ENCODE peak calls at places on chromosomes 4 and X, in seven cellular contexts. One of them, this sample, is unnamed. For H3K4me1, the result is how much of the 10 kb centered on the place peaks cover.

GRCh38 chrX:153792368-153792767 is 1.8 kb downstream of the IDH3G start:
- DNase-seq in endodermal cell: no peak
- DNase-seq in GM23248: no peak
- DNase-seq in psoas muscle: no peak
- DNase-seq in colonic mucosa: no peak
- DNase-seq in SJCRH30: no peak
- DNase-seq in OCI-LY7: no peak
- DNase-seq in this sample: no peak

GRCh38 chrX:96703816-96704215 is 19.2 kb downstream of the DIAPH2 start:
- DNase-seq in endodermal cell: peak
- DNase-seq in GM23248: peak
- DNase-seq in psoas muscle: no peak
- DNase-seq in colonic mucosa: no peak
- DNase-seq in SJCRH30: no peak
- DNase-seq in OCI-LY7: no peak
- DNase-seq in this sample: no peak

GRCh38 chr4:83631066-83631465 is 95.2 kb downstream of the GPAT3 start:
- DNase-seq in endodermal cell: no peak
- DNase-seq in GM23248: peak
- DNase-seq in psoas muscle: no peak
- DNase-seq in colonic mucosa: no peak
- DNase-seq in SJCRH30: no peak
- DNase-seq in OCI-LY7: no peak
- DNase-seq in this sample: no peak

GRCh38 chr4:40515037-40515397 is 114.6 kb downstream of the RBM47 start:
- DNase-seq in endodermal cell: no peak
- DNase-seq in GM23248: peak
- DNase-seq in psoas muscle: no peak
- DNase-seq in colonic mucosa: no peak
- DNase-seq in SJCRH30: no peak
- DNase-seq in OCI-LY7: no peak
- DNase-seq in this sample: no peak

GRCh38 chr4:140926672-140927071 is 170.5 kb upstream of the TBC1D9 start:
- DNase-seq in endodermal cell: no peak
- DNase-seq in GM23248: peak
- DNase-seq in psoas muscle: no peak
- DNase-seq in colonic mucosa: no peak
- DNase-seq in SJCRH30: no peak
- DNase-seq in OCI-LY7: no peak
- DNase-seq in this sample: no peak

GRCh38 chrX:119237526-119238035 is 1.5 kb downstream of the PGRMC1 start:
- DNase-seq in endodermal cell: peak
- DNase-seq in GM23248: peak
- DNase-seq in psoas muscle: no peak
- DNase-seq in colonic mucosa: no peak
- DNase-seq in SJCRH30: no peak
- DNase-seq in OCI-LY7: no peak
- DNase-seq in this sample: no peak

GRCh38 chr4:143381171-143382118 is 44.8 kb downstream of the GAB1 start:
- DNase-seq in endodermal cell: no peak
- DNase-seq in GM23248: peak
- DNase-seq in psoas muscle: peak
- DNase-seq in colonic mucosa: peak
- DNase-seq in SJCRH30: peak
- DNase-seq in OCI-LY7: peak
- DNase-seq in this sample: no peak

GRCh38 chr4:38266616-38267015 is 306.4 kb downstream of the PTTG2 start:
- DNase-seq in endodermal cell: no peak
- DNase-seq in GM23248: peak
- DNase-seq in psoas muscle: no peak
- DNase-seq in colonic mucosa: peak
- DNase-seq in SJCRH30: peak
- DNase-seq in OCI-LY7: no peak
- DNase-seq in this sample: no peak

GRCh38 chr4:87806520-87806919 is 7.2 kb downstream of the IBSP start:
- DNase-seq in endodermal cell: no peak
- DNase-seq in GM23248: peak
- DNase-seq in psoas muscle: no peak
- DNase-seq in colonic mucosa: no peak
- DNase-seq in SJCRH30: no peak
- DNase-seq in OCI-LY7: no peak
- DNase-seq in this sample: no peak

GRCh38 chrX:7059214-7059838 is 88.2 kb upstream of the STS start:
- DNase-seq in endodermal cell: no peak
- DNase-seq in GM23248: no peak
- DNase-seq in psoas muscle: no peak
- DNase-seq in colonic mucosa: no peak
- DNase-seq in SJCRH30: no peak
- DNase-seq in OCI-LY7: no peak
- DNase-seq in this sample: no peak

GRCh38 chr4:42672359-42673083 is 15.6 kb upstream of the ATP8A1 start:
- DNase-seq in endodermal cell: no peak
- DNase-seq in GM23248: no peak
- DNase-seq in psoas muscle: no peak
- DNase-seq in colonic mucosa: no peak
- DNase-seq in SJCRH30: no peak
- DNase-seq in OCI-LY7: no peak
- DNase-seq in this sample: no peak

GRCh38 chr4:72997409-72997808 is 72.1 kb downstream of the COX18 start:
- DNase-seq in endodermal cell: no peak
- DNase-seq in GM23248: peak
- DNase-seq in psoas muscle: no peak
- DNase-seq in colonic mucosa: no peak
- DNase-seq in SJCRH30: peak
- DNase-seq in OCI-LY7: no peak
- DNase-seq in this sample: no peak

DNA sequence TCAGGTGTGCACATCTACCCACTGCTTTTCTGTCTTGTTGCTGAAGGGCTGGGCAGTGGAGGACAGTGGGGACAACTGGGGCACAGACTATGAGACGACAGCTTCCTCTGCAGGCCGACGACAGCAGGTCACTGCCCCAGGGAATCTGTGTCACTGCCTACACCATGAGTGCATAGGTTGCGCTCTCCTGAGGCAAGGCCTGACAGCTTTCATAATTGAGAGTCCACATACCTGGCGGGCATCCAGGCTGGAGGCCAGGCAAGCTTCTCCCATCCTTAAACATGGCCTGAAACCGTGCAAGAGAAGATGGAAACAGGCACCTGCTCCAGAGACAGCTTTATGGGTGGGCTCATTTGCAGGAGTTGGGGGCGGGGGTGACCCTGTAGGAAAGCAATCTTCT is 3.0 kb downstream of the ANOS1 start:
- DNase-seq in endodermal cell: no peak
- DNase-seq in GM23248: no peak
- DNase-seq in psoas muscle: no peak
- DNase-seq in colonic mucosa: no peak
- DNase-seq in SJCRH30: no peak
- DNase-seq in OCI-LY7: no peak
- DNase-seq in this sample: no peak
- H3K4me1 ChIP-seq in endodermal cell: under half
- H3K4me1 ChIP-seq in GM23248: under half
- H3K4me1 ChIP-seq in psoas muscle: under half
- H3K4me1 ChIP-seq in colonic mucosa: under half
- H3K4me1 ChIP-seq in SJCRH30: under half
- H3K4me1 ChIP-seq in OCI-LY7: under half
- H3K4me1 ChIP-seq in this sample: under half

DNA sequence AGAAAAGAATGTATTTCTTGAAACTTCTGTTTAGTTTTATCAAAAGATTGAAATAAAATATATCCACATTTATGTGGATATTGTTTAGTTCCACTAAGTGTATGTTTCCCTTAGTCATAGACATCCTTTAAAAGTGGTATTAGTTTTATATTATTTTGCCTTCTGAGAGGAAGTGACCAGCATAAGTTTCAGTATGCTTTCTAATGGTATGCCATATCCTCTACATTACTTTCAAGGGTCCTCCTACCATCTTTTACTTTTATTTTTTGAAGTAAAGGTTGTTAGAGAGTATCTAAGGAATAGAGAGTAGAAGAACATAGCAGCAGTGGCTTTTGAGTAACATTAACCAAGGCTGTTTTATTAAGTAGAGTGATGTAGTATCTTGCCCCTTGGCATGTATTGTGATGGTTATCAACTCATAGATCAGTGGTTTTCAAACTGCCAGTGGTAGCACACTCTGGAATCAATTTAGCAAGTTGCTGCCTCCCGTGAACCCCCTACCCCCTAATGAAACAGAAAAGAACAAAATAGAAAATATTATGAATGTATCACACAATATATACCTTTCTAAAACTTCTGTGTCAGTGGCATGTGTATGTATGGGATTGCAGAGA is 44.8 kb downstream of the RBPJ start:
- DNase-seq in endodermal cell: no peak
- DNase-seq in GM23248: no peak
- DNase-seq in psoas muscle: no peak
- DNase-seq in colonic mucosa: no peak
- DNase-seq in SJCRH30: no peak
- DNase-seq in OCI-LY7: no peak
- DNase-seq in this sample: no peak
- H3K27ac ChIP-seq in endodermal cell: no peak
- H3K27ac ChIP-seq in GM23248: no peak
- H3K27ac ChIP-seq in psoas muscle: no peak
- H3K27ac ChIP-seq in colonic mucosa: no peak
- H3K27ac ChIP-seq in SJCRH30: no peak
- H3K27ac ChIP-seq in OCI-LY7: no peak
- H3K27ac ChIP-seq in this sample: no peak

DNA sequence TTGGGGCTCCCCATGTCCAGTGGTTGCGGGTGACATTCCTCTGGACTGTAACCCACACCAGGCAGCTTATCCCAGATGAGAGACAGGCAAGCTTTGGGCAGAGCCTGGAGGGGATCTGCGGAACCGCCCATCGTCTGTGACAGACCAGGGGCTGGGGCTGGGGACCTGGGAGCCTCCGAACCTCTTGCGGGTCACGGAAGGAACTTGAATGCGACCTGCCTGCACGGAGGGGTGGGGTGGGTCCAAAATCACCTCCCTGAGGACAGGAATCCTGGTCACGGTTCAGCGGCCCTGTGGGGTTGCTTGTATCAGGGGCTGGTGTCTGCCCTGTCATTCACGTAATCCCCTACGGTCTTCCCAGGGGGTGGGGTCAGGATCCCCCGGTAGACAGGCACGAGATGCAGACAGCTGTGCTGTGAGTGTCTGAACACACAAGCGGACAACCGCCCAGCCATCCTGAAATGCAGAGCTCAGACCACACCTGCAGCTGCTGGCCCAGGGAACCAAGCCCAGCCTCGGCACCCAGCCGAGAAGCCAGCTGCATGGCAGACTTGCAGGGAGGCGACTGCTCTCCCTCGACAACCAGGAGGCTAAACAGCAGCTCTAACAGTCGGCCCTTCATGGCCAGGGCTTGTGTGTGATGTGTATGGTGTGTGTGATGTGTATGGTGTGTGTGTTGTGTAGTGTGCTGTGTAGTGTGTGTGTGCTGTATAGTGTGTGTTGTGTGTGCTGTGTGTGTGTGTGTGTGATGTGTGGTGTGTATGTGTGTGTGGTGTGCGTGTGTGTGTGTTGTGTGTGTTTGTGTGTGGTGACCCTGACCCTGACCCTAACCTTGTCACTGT is 105.9 kb upstream of the ADRA2C start:
- DNase-seq in endodermal cell: no peak
- DNase-seq in GM23248: no peak
- DNase-seq in psoas muscle: no peak
- DNase-seq in colonic mucosa: no peak
- DNase-seq in SJCRH30: peak
- DNase-seq in OCI-LY7: peak
- DNase-seq in this sample: no peak
- H3K4me1 ChIP-seq in endodermal cell: under half
- H3K4me1 ChIP-seq in GM23248: under half
- H3K4me1 ChIP-seq in psoas muscle: under half
- H3K4me1 ChIP-seq in colonic mucosa: under half
- H3K4me1 ChIP-seq in SJCRH30: under half
- H3K4me1 ChIP-seq in OCI-LY7: half or more
- H3K4me1 ChIP-seq in this sample: under half

GRCh38 chr4:101224358-101225218 is 122.7 kb downstream of the PPP3CA start:
- DNase-seq in endodermal cell: no peak
- DNase-seq in GM23248: no peak
- DNase-seq in psoas muscle: no peak
- DNase-seq in colonic mucosa: no peak
- DNase-seq in SJCRH30: peak
- DNase-seq in OCI-LY7: no peak
- DNase-seq in this sample: no peak
- H3K27ac ChIP-seq in endodermal cell: no peak
- H3K27ac ChIP-seq in GM23248: no peak
- H3K27ac ChIP-seq in psoas muscle: no peak
- H3K27ac ChIP-seq in colonic mucosa: no peak
- H3K27ac ChIP-seq in SJCRH30: no peak
- H3K27ac ChIP-seq in OCI-LY7: no peak
- H3K27ac ChIP-seq in this sample: no peak

DNA sequence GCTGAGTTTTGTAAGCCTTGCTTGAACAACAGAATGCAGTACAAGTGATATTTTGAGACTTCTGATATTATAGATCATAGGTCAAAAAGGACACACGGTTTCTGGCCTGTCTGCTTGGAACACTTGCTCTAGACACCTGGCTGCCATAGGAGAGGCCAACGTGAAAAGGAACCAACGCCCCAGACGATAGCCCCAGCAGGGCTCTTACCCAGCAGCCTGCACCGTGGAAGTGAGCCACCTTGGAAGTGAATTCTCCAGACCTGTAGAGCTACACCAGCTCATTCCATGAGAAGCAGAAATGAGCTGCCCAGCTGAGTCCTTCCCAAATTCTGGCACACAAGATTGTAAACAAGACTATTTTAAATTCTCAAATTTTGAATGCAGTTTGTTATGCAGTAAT is 323.1 kb downstream of the FBXO8 start:
- DNase-seq in endodermal cell: no peak
- DNase-seq in GM23248: no peak
- DNase-seq in psoas muscle: no peak
- DNase-seq in colonic mucosa: no peak
- DNase-seq in SJCRH30: no peak
- DNase-seq in OCI-LY7: no peak
- DNase-seq in this sample: no peak
- H3K4me1 ChIP-seq in endodermal cell: under half
- H3K4me1 ChIP-seq in GM23248: under half
- H3K4me1 ChIP-seq in psoas muscle: under half
- H3K4me1 ChIP-seq in colonic mucosa: under half
- H3K4me1 ChIP-seq in SJCRH30: under half
- H3K4me1 ChIP-seq in OCI-LY7: under half
- H3K4me1 ChIP-seq in this sample: under half

DNA sequence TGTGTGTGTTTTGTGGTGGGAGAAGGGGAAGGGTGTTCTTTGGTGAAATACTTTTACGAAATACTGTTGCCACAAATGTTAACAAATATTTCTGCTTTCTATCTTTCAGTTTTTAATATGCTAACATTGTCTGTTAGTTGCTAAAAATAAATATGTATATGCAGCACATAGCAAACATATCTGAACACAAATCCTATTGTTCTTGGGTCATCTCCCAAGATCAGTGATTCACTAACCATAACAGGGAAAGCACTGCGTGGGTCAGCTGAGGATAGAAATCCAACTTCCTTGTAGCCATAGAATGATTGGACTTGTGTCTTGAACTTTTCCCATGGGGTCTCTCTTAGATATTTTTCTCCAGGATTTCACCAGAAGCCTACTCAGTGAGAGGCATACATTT is 250.3 kb upstream of the FAM47A start:
- DNase-seq in endodermal cell: no peak
- DNase-seq in GM23248: peak
- DNase-seq in psoas muscle: no peak
- DNase-seq in colonic mucosa: no peak
- DNase-seq in SJCRH30: no peak
- DNase-seq in OCI-LY7: no peak
- DNase-seq in this sample: no peak
- H3K27ac ChIP-seq in endodermal cell: no peak
- H3K27ac ChIP-seq in GM23248: no peak
- H3K27ac ChIP-seq in psoas muscle: no peak
- H3K27ac ChIP-seq in colonic mucosa: no peak
- H3K27ac ChIP-seq in SJCRH30: no peak
- H3K27ac ChIP-seq in OCI-LY7: no peak
- H3K27ac ChIP-seq in this sample: no peak

GRCh38 chrX:103357871-103358270 is 1.6 kb downstream of the TCEAL9 start:
- DNase-seq in endodermal cell: no peak
- DNase-seq in GM23248: no peak
- DNase-seq in psoas muscle: no peak
- DNase-seq in colonic mucosa: no peak
- DNase-seq in SJCRH30: no peak
- DNase-seq in OCI-LY7: no peak
- DNase-seq in this sample: no peak
- H3K4me1 ChIP-seq in endodermal cell: under half
- H3K4me1 ChIP-seq in GM23248: under half
- H3K4me1 ChIP-seq in psoas muscle: under half
- H3K4me1 ChIP-seq in colonic mucosa: under half
- H3K4me1 ChIP-seq in SJCRH30: under half
- H3K4me1 ChIP-seq in OCI-LY7: under half
- H3K4me1 ChIP-seq in this sample: under half